ENCODE peak calls at places on chromosomes 11 and 22, in five cellular contexts. P, O, N, B and S are unnamed samples.
A peak's percentile ranks its signal among the peaks of the same experiment; 100 is the strongest.

GRCh38 chr11:60912223-60912850 is 1.6 kb upstream of the TMEM109 start:
- DNase-seq in P (no peak), O (no peak), N (no peak), B (no peak), S (no peak)

GRCh38 chr11:315051-315481 is 1.2 kb downstream of the IFITM1 start:
- DNase-seq in P (no peak), O (no peak), N (no peak), B (no peak), S (no peak)

GRCh38 chr11:83069441-83070043 is 2.2 kb downstream of the RAB30 start:
- DNase-seq in P (no peak), O (no peak), N (no peak), B (no peak), S (no peak)

GRCh38 chr11:64800633-64801464 is 2.2 kb downstream of the MAP4K2 start:
- DNase-seq in P (peak; percentile 66), O (no peak), N (no peak), B (no peak), S (no peak)

GRCh38 chr22:36339171-36340065 is 48.3 kb downstream of the MYH9 start:
- DNase-seq in P (no peak), O (peak; percentile 78), N (no peak), B (no peak), S (no peak)

GRCh38 chr11:78930810-78931209 is 356.1 kb upstream of the NARS2 start:
- DNase-seq in P (peak; percentile 70), O (no peak), N (no peak), B (no peak), S (no peak)

GRCh38 chr22:43110444-43110926 is at the start of gene BIK:
- DNase-seq in P (no peak), O (no peak), N (no peak), B (no peak), S (peak; percentile 32)

GRCh38 chr11:107457205-107457557 is 444 bp downstream of the CWF19L2 start:
- DNase-seq in P (no peak), O (peak; percentile 1), N (no peak), B (no peak), S (no peak)

GRCh38 chr11:76863196-76863777 is 2.6 kb downstream of the ACER3 start:
- DNase-seq in P (no peak), O (no peak), N (no peak), B (no peak), S (no peak)

GRCh38 chr11:86294026-86294425 is 8.0 kb upstream of the HIKESHI start:
- DNase-seq in P (no peak), O (peak; percentile 5), N (no peak), B (no peak), S (no peak)

GRCh38 chr11:14974723-14975587 is 2.8 kb upstream of the CALCA start:
- DNase-seq in P (no peak), O (peak; percentile 20), N (peak; percentile 54), B (no peak), S (peak; percentile 61)

GRCh38 chr11:96122601-96123044 is 198.7 kb upstream of the MTMR2 start:
- DNase-seq in P (no peak), O (peak; percentile 35), N (no peak), B (no peak), S (no peak)

GRCh38 chr11:89566972-89567371 is 75.8 kb upstream of the NOX4 start:
- DNase-seq in P (no peak), O (no peak), N (no peak), B (no peak), S (no peak)

GRCh38 chr22:19775496-19776325 is 15.1 kb downstream of the TBX1 start:
- DNase-seq in P (no peak), O (no peak), N (no peak), B (no peak), S (peak; percentile 15)

GRCh38 chr11:132310390-132311375 is 940.3 kb downstream of the NTM start:
- DNase-seq in P (no peak), O (no peak), N (no peak), B (no peak), S (peak; percentile 53)

GRCh38 chr11:47992959-47993820 is 12.8 kb downstream of the PTPRJ start:
- DNase-seq in P (no peak), O (peak; percentile 89), N (peak; percentile 72), B (no peak), S (no peak)

GRCh38 chr11:117833401-117833891 is 8.9 kb upstream of the FXYD2 start:
- DNase-seq in P (peak; percentile 79), O (no peak), N (no peak), B (peak; percentile 77), S (peak; percentile 50)

GRCh38 chr11:17019231-17019630 is 5.0 kb upstream of the PLEKHA7 start:
- DNase-seq in P (no peak), O (no peak), N (no peak), B (no peak), S (no peak)

GRCh38 chr11:112523477-112523876 is 262.8 kb upstream of the PLET1 start:
- DNase-seq in P (peak; percentile 69), O (no peak), N (no peak), B (no peak), S (peak; percentile 29)

GRCh38 chr11:119504366-119504765 is 81.4 kb upstream of the THY1 start:
- DNase-seq in P (no peak), O (no peak), N (no peak), B (no peak), S (no peak)

GRCh38 chr11:126348806-126349582 is 6.5 kb upstream of the ST3GAL4 start:
- DNase-seq in P (no peak), O (peak; percentile 36), N (no peak), B (no peak), S (peak; percentile 82)

GRCh38 chr11:64908766-64909165 is 8.2 kb downstream of the ATG2A start:
- DNase-seq in P (no peak), O (no peak), N (no peak), B (no peak), S (no peak)

GRCh38 chr11:90669094-90669493 is 446.2 kb upstream of the CHORDC1 start:
- DNase-seq in P (no peak), O (no peak), N (no peak), B (no peak), S (no peak)

GRCh38 chr11:13781153-13781552 is 112.7 kb downstream of the FAR1 start:
- DNase-seq in P (no peak), O (no peak), N (no peak), B (no peak), S (no peak)

GRCh38 chr11:62883677-62884076 is 3.0 kb downstream of the SLC3A2 start:
- DNase-seq in P (no peak), O (no peak), N (no peak), B (no peak), S (no peak)
- TF ChIP-seq POLR2A in P (no peak), O (no peak), N (no peak), B (no peak), S (no peak)

GRCh38 chr11:77879218-77879617 is 58.3 kb downstream of the AAMDC start:
- DNase-seq in P (peak; percentile 82), O (peak; percentile 50), N (no peak), B (no peak), S (peak; percentile 73)
- H3K36me3 ChIP-seq in P (peaks cover 4% of the 10 kb centered on the region), O (peaks cover 24% of the 10 kb centered on the region), N (peaks cover 6% of the 10 kb centered on the region), B (peaks cover 78% of the 10 kb centered on the region), S (no peaks in the 10 kb centered on the region)

GRCh38 chr11:33507356-33507755 is 193.3 kb downstream of the C11orf91 start:
- DNase-seq in P (no peak), O (no peak), N (no peak), B (no peak), S (no peak)

GRCh38 chr11:33500331-33500730 is 200.3 kb downstream of the C11orf91 start:
- DNase-seq in P (no peak), O (peak; percentile 31), N (no peak), B (no peak), S (no peak)

GRCh38 chr11:33500865-33501479 is 199.7 kb downstream of the C11orf91 start:
- DNase-seq in P (no peak), O (peak; percentile 65), N (no peak), B (no peak), S (peak; percentile 10)

GRCh38 chr11:33507967-33508366 is 192.7 kb downstream of the C11orf91 start:
- DNase-seq in P (no peak), O (peak; percentile 53), N (peak; percentile 6), B (no peak), S (no peak)

DNA sequence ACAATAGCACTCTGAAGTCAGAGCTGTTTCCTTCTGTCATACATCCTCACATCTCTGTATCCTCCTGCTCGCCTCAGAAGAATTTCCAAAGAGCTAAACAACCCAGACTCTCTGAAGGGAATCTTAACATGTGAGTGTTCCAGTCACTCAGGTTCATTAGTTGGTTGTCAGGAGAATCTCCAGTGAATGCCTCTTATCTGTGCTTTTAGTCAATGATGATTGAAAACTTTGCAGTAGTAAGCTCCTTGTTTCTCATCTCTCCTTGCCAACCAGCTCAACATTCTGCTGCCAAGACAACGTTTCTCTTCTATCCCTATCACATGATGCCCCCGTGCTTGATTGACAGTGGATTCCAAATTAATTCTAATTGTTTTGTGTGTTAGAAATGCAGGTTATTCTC is 195.5 kb downstream of the C11orf91 start:
- DNase-seq in P (no peak), O (peak; percentile 20), N (no peak), B (no peak), S (no peak)
- TF ChIP-seq POLR2A in P (no peak), O (no peak), N (no peak), B (no peak), S (no peak)

GRCh38 chr22:23684561-23685031 is 6.2 kb upstream of the RGL4 start:
- DNase-seq in P (no peak), O (peak; percentile 29), N (no peak), B (no peak), S (no peak)

GRCh38 chr22:23684051-23684450 is 6.8 kb upstream of the RGL4 start:
- DNase-seq in P (no peak), O (no peak), N (no peak), B (no peak), S (no peak)

GRCh38 chr22:23682082-23682481 is 8.7 kb upstream of the RGL4 start:
- DNase-seq in P (no peak), O (no peak), N (no peak), B (no peak), S (no peak)

GRCh38 chr22:23682827-23683355 is 7.9 kb upstream of the RGL4 start:
- DNase-seq in P (peak; percentile 12), O (no peak), N (no peak), B (no peak), S (no peak)

GRCh38 chr22:23683545-23683944 is 7.3 kb upstream of the RGL4 start:
- DNase-seq in P (no peak), O (no peak), N (no peak), B (no peak), S (no peak)
- H3K36me3 ChIP-seq in P (peaks cover 6% of the 10 kb centered on the region), O (peaks cover 8% of the 10 kb centered on the region), N (peaks cover 4% of the 10 kb centered on the region), B (peaks cover 40% of the 10 kb centered on the region), S (no peaks in the 10 kb centered on the region)

GRCh38 chr11:12377824-12378593 is 638 bp downstream of the PARVA start:
- DNase-seq in P (peak; percentile 94), O (peak; percentile 71), N (peak; percentile 75), B (peak; percentile 87), S (peak; percentile 65)
- TF ChIP-seq POLR2A in P (peak; percentile 37), O (peak; percentile 82), N (peak; percentile 32), B (no peak), S (no peak)

DNA sequence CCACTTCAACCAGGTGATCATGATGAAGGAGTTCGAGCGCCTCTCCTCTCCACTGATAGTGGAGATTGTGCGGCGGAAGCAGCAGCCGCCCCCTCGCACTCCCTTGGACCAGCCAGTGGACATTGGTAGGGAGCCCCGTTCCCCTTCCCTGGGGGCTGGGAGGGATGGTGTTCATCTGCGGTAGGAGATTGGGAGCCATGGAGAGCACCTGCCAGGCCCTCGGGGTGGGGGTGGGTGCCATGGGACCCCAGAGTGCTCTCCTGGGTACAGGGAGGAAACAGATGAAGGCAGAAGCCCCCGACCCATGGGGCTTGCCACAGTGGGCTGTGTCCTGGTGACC is 7.0 kb downstream of the THAP7 start:
- DNase-seq in P (no peak), O (no peak), N (no peak), B (no peak), S (no peak)
- H3K36me3 ChIP-seq in P (peaks cover 47% of the 10 kb centered on the region), O (peaks cover 68% of the 10 kb centered on the region), N (peaks cover 14% of the 10 kb centered on the region), B (peaks cover 95% of the 10 kb centered on the region), S (peaks cover 93% of the 10 kb centered on the region)